ENCODE peak calls at places on chromosomes 12 and 14, in four cellular contexts. One of them, this sample, is unnamed.

GRCh38 chr14:91405241-91405721 is 12.3 kb downstream of the CCDC88C start:
- DNase-seq in NCI-H345: no peak
- DNase-seq in endodermal cell: no peak
- DNase-seq in nephron progenitor cell: no peak
- DNase-seq in this sample: no peak

GRCh38 chr12:49296034-49296835 is 1.3 kb downstream of the PRPH start:
- DNase-seq in NCI-H345: peak
- DNase-seq in endodermal cell: peak
- DNase-seq in nephron progenitor cell: peak
- DNase-seq in this sample: no peak

GRCh38 chr12:26125451-26126339 is 858 bp upstream of the BHLHE41 start:
- DNase-seq in nephron progenitor cell: peak
- DNase-seq in endodermal cell: peak
- DNase-seq in NCI-H345: peak
- DNase-seq in this sample: no peak

GRCh38 chr14:96466918-96467317 is 35.3 kb upstream of the PAPOLA start:
- DNase-seq in endodermal cell: no peak
- DNase-seq in nephron progenitor cell: no peak
- DNase-seq in NCI-H345: no peak
- DNase-seq in this sample: no peak

GRCh38 chr12:112239881-112240280 is 114.5 kb downstream of the TRAFD1 start:
- DNase-seq in nephron progenitor cell: no peak
- DNase-seq in NCI-H345: no peak
- DNase-seq in endodermal cell: no peak
- DNase-seq in this sample: no peak

GRCh38 chr12:38956337-38956736 is 50.9 kb upstream of the CPNE8 start:
- DNase-seq in endodermal cell: no peak
- DNase-seq in NCI-H345: no peak
- DNase-seq in nephron progenitor cell: no peak
- DNase-seq in this sample: no peak

GRCh38 chr14:99125616-99126431 is 146.2 kb downstream of the BCL11B start:
- DNase-seq in nephron progenitor cell: no peak
- DNase-seq in endodermal cell: peak
- DNase-seq in NCI-H345: peak
- DNase-seq in this sample: no peak

GRCh38 chr12:1473418-1473817 is 121.0 kb downstream of the FBXL14 start:
- DNase-seq in endodermal cell: peak
- DNase-seq in NCI-H345: no peak
- DNase-seq in nephron progenitor cell: no peak
- DNase-seq in this sample: no peak

GRCh38 chr14:82642425-82642824 is 1108.8 kb upstream of the SEL1L start:
- DNase-seq in NCI-H345: peak
- DNase-seq in nephron progenitor cell: peak
- DNase-seq in endodermal cell: peak
- DNase-seq in this sample: no peak

GRCh38 chr12:3293446-3294161 is 197.4 kb upstream of the PRMT8 start:
- DNase-seq in NCI-H345: no peak
- DNase-seq in endodermal cell: no peak
- DNase-seq in nephron progenitor cell: no peak
- DNase-seq in this sample: no peak

GRCh38 chr12:98060421-98060820 is 455.0 kb upstream of the TMPO start:
- DNase-seq in NCI-H345: no peak
- DNase-seq in endodermal cell: no peak
- DNase-seq in nephron progenitor cell: no peak
- DNase-seq in this sample: no peak

GRCh38 chr12:72790273-72790672 is 518.1 kb downstream of the TRHDE start:
- DNase-seq in NCI-H345: no peak
- DNase-seq in endodermal cell: no peak
- DNase-seq in nephron progenitor cell: no peak
- DNase-seq in this sample: no peak